ENCODE peak calls at places on chromosomes 1 and 21, in four cellular contexts. One of them, this sample, is unnamed.
A peak's percentile ranks its signal among the peaks of the same experiment; 100 is the strongest.

GRCh38 chr21:46223217-46223616 is 5.4 kb downstream of the LSS start:
- DNase-seq in T-helper 2 cell: no peak
- DNase-seq in T1000: no peak
- DNase-seq in left ventricle myocardium inferior: no peak
- DNase-seq in this sample: no peak

GRCh38 chr1:197837911-197838310 is 62.6 kb upstream of the DENND1B start:
- DNase-seq in T-helper 2 cell: no peak
- DNase-seq in left ventricle myocardium inferior: no peak
- DNase-seq in T1000: no peak
- DNase-seq in this sample: no peak

GRCh38 chr1:70627910-70628309 is 216.8 kb downstream of the CTH start:
- DNase-seq in T1000: no peak
- DNase-seq in T-helper 2 cell: no peak
- DNase-seq in left ventricle myocardium inferior: no peak
- DNase-seq in this sample: no peak

GRCh38 chr1:170164103-170164763 is 18.5 kb downstream of the NTMT2 start:
- DNase-seq in T-helper 2 cell: no peak
- DNase-seq in T1000: no peak
- DNase-seq in left ventricle myocardium inferior: no peak
- DNase-seq in this sample: no peak

GRCh38 chr1:147613506-147613905 is 56.8 kb downstream of the ACP6 start:
- DNase-seq in left ventricle myocardium inferior: no peak
- DNase-seq in T-helper 2 cell: no peak
- DNase-seq in T1000: no peak
- DNase-seq in this sample: no peak

GRCh38 chr1:40383095-40383487 is 9.6 kb downstream of the SMAP2 start:
- DNase-seq in T-helper 2 cell: no peak
- DNase-seq in T1000: no peak
- DNase-seq in left ventricle myocardium inferior: no peak
- DNase-seq in this sample: no peak

GRCh38 chr1:234724517-234725176 is 114.7 kb upstream of the IRF2BP2 start:
- DNase-seq in left ventricle myocardium inferior: peak; percentile 75
- DNase-seq in T1000: no peak
- DNase-seq in T-helper 2 cell: no peak
- DNase-seq in this sample: peak; percentile 82

GRCh38 chr21:33844104-33844889 is 71.3 kb downstream of the ATP5PO start:
- DNase-seq in left ventricle myocardium inferior: peak; percentile 32
- DNase-seq in T1000: no peak
- DNase-seq in T-helper 2 cell: no peak
- DNase-seq in this sample: no peak

GRCh38 chr1:12344611-12345299 is 114.9 kb downstream of the VPS13D start:
- DNase-seq in T-helper 2 cell: no peak
- DNase-seq in left ventricle myocardium inferior: no peak
- DNase-seq in T1000: no peak
- DNase-seq in this sample: no peak

GRCh38 chr1:169696273-169697100 is 14.9 kb downstream of the SELL start:
- DNase-seq in left ventricle myocardium inferior: no peak
- DNase-seq in T-helper 2 cell: no peak
- DNase-seq in T1000: no peak
- DNase-seq in this sample: no peak

GRCh38 chr1:25544243-25544764 is 898 bp downstream of the LDLRAP1 start:
- DNase-seq in left ventricle myocardium inferior: no peak
- DNase-seq in T-helper 2 cell: no peak
- DNase-seq in T1000: no peak
- DNase-seq in this sample: no peak

GRCh38 chr21:16424331-16424749 is 694.6 kb downstream of the USP25 start:
- DNase-seq in T-helper 2 cell: no peak
- DNase-seq in T1000: no peak
- DNase-seq in left ventricle myocardium inferior: no peak
- DNase-seq in this sample: no peak

GRCh38 chr1:221829327-221830011 is 87.6 kb upstream of the DUSP10 start:
- DNase-seq in T1000: no peak
- DNase-seq in left ventricle myocardium inferior: no peak
- DNase-seq in T-helper 2 cell: no peak
- DNase-seq in this sample: no peak

GRCh38 chr1:202692959-202693555 is 17.2 kb downstream of the SYT2 start:
- DNase-seq in T1000: peak; percentile 51
- DNase-seq in T-helper 2 cell: peak; percentile 51
- DNase-seq in left ventricle myocardium inferior: peak; percentile 50
- DNase-seq in this sample: peak; percentile 73

GRCh38 chr21:46424621-46425020 is 34.1 kb upstream of the DIP2A start:
- DNase-seq in left ventricle myocardium inferior: no peak
- DNase-seq in T1000: no peak
- DNase-seq in T-helper 2 cell: no peak
- DNase-seq in this sample: no peak

GRCh38 chr1:86758570-86758969 is 54.2 kb downstream of the SH3GLB1 start:
- DNase-seq in T1000: no peak
- DNase-seq in T-helper 2 cell: no peak
- DNase-seq in left ventricle myocardium inferior: no peak
- DNase-seq in this sample: no peak

GRCh38 chr1:201719812-201720521 is 109.0 kb upstream of the IPO9 start:
- DNase-seq in T1000: peak; percentile 21
- DNase-seq in left ventricle myocardium inferior: peak; percentile 79
- DNase-seq in T-helper 2 cell: no peak
- DNase-seq in this sample: peak; percentile 63

GRCh38 chr1:9311029-9311428 is 18.3 kb downstream of the SPSB1 start:
- DNase-seq in T-helper 2 cell: no peak
- DNase-seq in left ventricle myocardium inferior: no peak
- DNase-seq in T1000: no peak
- DNase-seq in this sample: no peak

GRCh38 chr1:24290933-24291487 is 28.1 kb upstream of the GRHL3 start:
- DNase-seq in T-helper 2 cell: no peak
- DNase-seq in left ventricle myocardium inferior: no peak
- DNase-seq in T1000: no peak
- DNase-seq in this sample: no peak

GRCh38 chr1:193625255-193625654 is 438.8 kb upstream of the B3GALT2 start:
- DNase-seq in T-helper 2 cell: no peak
- DNase-seq in T1000: no peak
- DNase-seq in left ventricle myocardium inferior: no peak
- DNase-seq in this sample: no peak

GRCh38 chr1:99968214-99968613 is 1.6 kb upstream of the SLC35A3 start:
- DNase-seq in T-helper 2 cell: no peak
- DNase-seq in left ventricle myocardium inferior: no peak
- DNase-seq in T1000: no peak
- DNase-seq in this sample: no peak

GRCh38 chr1:98962156-98962555 is 42.5 kb downstream of the PLPPR5 start:
- DNase-seq in T-helper 2 cell: no peak
- DNase-seq in T1000: no peak
- DNase-seq in left ventricle myocardium inferior: no peak
- DNase-seq in this sample: no peak

GRCh38 chr1:246428542-246429308 is 78.4 kb downstream of the SMYD3 start:
- DNase-seq in T1000: peak; percentile 52
- DNase-seq in T-helper 2 cell: no peak
- DNase-seq in left ventricle myocardium inferior: no peak
- DNase-seq in this sample: no peak

GRCh38 chr1:10728595-10729410 is 67.6 kb downstream of the CASZ1 start:
- DNase-seq in left ventricle myocardium inferior: no peak
- DNase-seq in T1000: no peak
- DNase-seq in T-helper 2 cell: no peak
- DNase-seq in this sample: no peak

GRCh38 chr1:43238104-43238503 is 31.7 kb upstream of the TMEM125 start:
- DNase-seq in left ventricle myocardium inferior: peak; percentile 60
- DNase-seq in T1000: no peak
- DNase-seq in T-helper 2 cell: no peak
- DNase-seq in this sample: peak; percentile 30

GRCh38 chr1:155678027-155678426 is 10.5 kb downstream of the YY1AP1 start:
- DNase-seq in T1000: no peak
- DNase-seq in T-helper 2 cell: no peak
- DNase-seq in left ventricle myocardium inferior: no peak
- DNase-seq in this sample: no peak

GRCh38 chr1:192053661-192054060 is 104.6 kb upstream of the RGS18 start:
- DNase-seq in T1000: no peak
- DNase-seq in left ventricle myocardium inferior: no peak
- DNase-seq in T-helper 2 cell: no peak
- DNase-seq in this sample: no peak

GRCh38 chr1:176799327-176799726 is 336.4 kb downstream of the PAPPA2 start:
- DNase-seq in T1000: no peak
- DNase-seq in left ventricle myocardium inferior: no peak
- DNase-seq in T-helper 2 cell: no peak
- DNase-seq in this sample: no peak

GRCh38 chr1:112219267-112219666 is 176.7 kb upstream of the CTTNBP2NL start:
- DNase-seq in left ventricle myocardium inferior: no peak
- DNase-seq in T1000: no peak
- DNase-seq in T-helper 2 cell: no peak
- DNase-seq in this sample: no peak

GRCh38 chr1:221708987-221709386 is 32.9 kb downstream of the DUSP10 start:
- DNase-seq in T1000: no peak
- DNase-seq in T-helper 2 cell: peak; percentile 65
- DNase-seq in left ventricle myocardium inferior: no peak
- DNase-seq in this sample: no peak

GRCh38 chr1:64701071-64701470 is 43.8 kb upstream of the RAVER2 start:
- DNase-seq in T1000: no peak
- DNase-seq in T-helper 2 cell: no peak
- DNase-seq in left ventricle myocardium inferior: no peak
- DNase-seq in this sample: no peak

GRCh38 chr1:237492359-237492758 is 398.4 kb downstream of the ZP4 start:
- DNase-seq in T1000: no peak
- DNase-seq in T-helper 2 cell: no peak
- DNase-seq in left ventricle myocardium inferior: no peak
- DNase-seq in this sample: no peak

GRCh38 chr1:49841767-49842166 is 182.0 kb downstream of the AGBL4 start:
- DNase-seq in T-helper 2 cell: no peak
- DNase-seq in T1000: no peak
- DNase-seq in left ventricle myocardium inferior: no peak
- DNase-seq in this sample: no peak

GRCh38 chr1:190634134-190634533 is 156.5 kb upstream of the BRINP3 start:
- DNase-seq in T1000: no peak
- DNase-seq in left ventricle myocardium inferior: no peak
- DNase-seq in T-helper 2 cell: no peak
- DNase-seq in this sample: no peak

GRCh38 chr1:96865731-96866684 is 144.4 kb downstream of the PTBP2 start:
- DNase-seq in left ventricle myocardium inferior: no peak
- DNase-seq in T1000: peak; percentile 61
- DNase-seq in T-helper 2 cell: no peak
- DNase-seq in this sample: no peak

GRCh38 chr1:221712198-221712684 is 29.6 kb downstream of the DUSP10 start:
- DNase-seq in left ventricle myocardium inferior: no peak
- DNase-seq in T-helper 2 cell: peak; percentile 43
- DNase-seq in T1000: no peak
- DNase-seq in this sample: no peak

This sample was measured in ovary.